ENCODE peak calls at places on chromosome 4, in five cellular contexts. One of them, this sample, is unnamed.

GRCh38 chr4:110636677-110637407 is 14.0 kb upstream of the PITX2 start:
- DNase-seq in WERI-Rb-1: peak
- DNase-seq in HFFc6: peak
- DNase-seq in neural crest cell: no peak
- DNase-seq in HFF-Myc: peak
- DNase-seq in this sample: peak

GRCh38 chr4:101238706-101239105 is 108.6 kb downstream of the PPP3CA start:
- DNase-seq in WERI-Rb-1: no peak
- DNase-seq in HFFc6: peak
- DNase-seq in neural crest cell: no peak
- DNase-seq in HFF-Myc: no peak
- DNase-seq in this sample: no peak

GRCh38 chr4:136319789-136320470 is 1212.4 kb downstream of the PCDH18 start:
- DNase-seq in WERI-Rb-1: no peak
- DNase-seq in HFFc6: peak
- DNase-seq in neural crest cell: no peak
- DNase-seq in HFF-Myc: no peak
- DNase-seq in this sample: no peak

GRCh38 chr4:47762376-47763266 is 75.2 kb downstream of the CORIN start:
- DNase-seq in WERI-Rb-1: no peak
- DNase-seq in HFFc6: no peak
- DNase-seq in neural crest cell: no peak
- DNase-seq in HFF-Myc: no peak
- DNase-seq in this sample: no peak

GRCh38 chr4:74997942-74998341 is 65.0 kb downstream of the PARM1 start:
- DNase-seq in WERI-Rb-1: no peak
- DNase-seq in HFFc6: no peak
- DNase-seq in neural crest cell: no peak
- DNase-seq in HFF-Myc: no peak
- DNase-seq in this sample: no peak

GRCh38 chr4:10806993-10807645 is 122.6 kb upstream of the CLNK start:
- DNase-seq in WERI-Rb-1: peak
- DNase-seq in HFFc6: no peak
- DNase-seq in neural crest cell: no peak
- DNase-seq in HFF-Myc: no peak
- DNase-seq in this sample: no peak

GRCh38 chr4:78692815-78693156 is 83.4 kb upstream of the BMP2K start:
- DNase-seq in WERI-Rb-1: no peak
- DNase-seq in HFFc6: no peak
- DNase-seq in neural crest cell: no peak
- DNase-seq in HFF-Myc: no peak
- DNase-seq in this sample: no peak

GRCh38 chr4:91681544-91681943 is 622.2 kb upstream of the GRID2 start:
- DNase-seq in WERI-Rb-1: no peak
- DNase-seq in HFFc6: no peak
- DNase-seq in neural crest cell: no peak
- DNase-seq in HFF-Myc: no peak
- DNase-seq in this sample: no peak

GRCh38 chr4:153036931-153037330 is 100.8 kb downstream of the FHDC1 start:
- DNase-seq in WERI-Rb-1: no peak
- DNase-seq in HFFc6: no peak
- DNase-seq in neural crest cell: no peak
- DNase-seq in HFF-Myc: no peak
- DNase-seq in this sample: no peak

GRCh38 chr4:94577136-94577535 is 125.4 kb downstream of the PDLIM5 start:
- DNase-seq in WERI-Rb-1: peak
- DNase-seq in HFFc6: peak
- DNase-seq in neural crest cell: no peak
- DNase-seq in HFF-Myc: no peak
- DNase-seq in this sample: peak

GRCh38 chr4:99383833-99384392 is 31.4 kb upstream of the ADH1C start:
- DNase-seq in WERI-Rb-1: no peak
- DNase-seq in HFFc6: peak
- DNase-seq in neural crest cell: no peak
- DNase-seq in HFF-Myc: peak
- DNase-seq in this sample: peak

GRCh38 chr4:1612278-1613098 is 71.6 kb downstream of the FAM53A start:
- DNase-seq in WERI-Rb-1: no peak
- DNase-seq in HFFc6: no peak
- DNase-seq in neural crest cell: no peak
- DNase-seq in HFF-Myc: no peak
- DNase-seq in this sample: no peak

GRCh38 chr4:127000846-127001245 is 631.9 kb upstream of the INTU start:
- DNase-seq in WERI-Rb-1: no peak
- DNase-seq in HFFc6: no peak
- DNase-seq in neural crest cell: no peak
- DNase-seq in HFF-Myc: no peak
- DNase-seq in this sample: peak

GRCh38 chr4:105433421-105433820 is 40.4 kb downstream of the PPA2 start:
- DNase-seq in WERI-Rb-1: no peak
- DNase-seq in HFFc6: no peak
- DNase-seq in neural crest cell: no peak
- DNase-seq in HFF-Myc: no peak
- DNase-seq in this sample: no peak

GRCh38 chr4:15239866-15240265 is 188.0 kb upstream of the C1QTNF7 start:
- DNase-seq in WERI-Rb-1: no peak
- DNase-seq in HFFc6: no peak
- DNase-seq in neural crest cell: no peak
- DNase-seq in HFF-Myc: peak
- DNase-seq in this sample: no peak

GRCh38 chr4:23822181-23822580 is 67.7 kb downstream of the PPARGC1A start:
- DNase-seq in WERI-Rb-1: no peak
- DNase-seq in HFFc6: no peak
- DNase-seq in neural crest cell: no peak
- DNase-seq in HFF-Myc: no peak
- DNase-seq in this sample: no peak

GRCh38 chr4:159307929-159308328 is 205.1 kb downstream of the RAPGEF2 start:
- DNase-seq in WERI-Rb-1: no peak
- DNase-seq in HFFc6: no peak
- DNase-seq in neural crest cell: no peak
- DNase-seq in HFF-Myc: no peak
- DNase-seq in this sample: no peak

GRCh38 chr4:38150021-38150671 is 189.9 kb downstream of the PTTG2 start:
- DNase-seq in WERI-Rb-1: no peak
- DNase-seq in HFFc6: peak
- DNase-seq in neural crest cell: no peak
- DNase-seq in HFF-Myc: no peak
- DNase-seq in this sample: no peak

GRCh38 chr4:48114396-48114795 is 19.7 kb downstream of the TXK start:
- DNase-seq in WERI-Rb-1: no peak
- DNase-seq in HFFc6: no peak
- DNase-seq in neural crest cell: no peak
- DNase-seq in HFF-Myc: no peak
- DNase-seq in this sample: no peak

GRCh38 chr4:85956296-85956955 is 403.4 kb downstream of the MAPK10 start:
- DNase-seq in WERI-Rb-1: no peak
- DNase-seq in HFFc6: no peak
- DNase-seq in neural crest cell: no peak
- DNase-seq in HFF-Myc: no peak
- DNase-seq in this sample: no peak

GRCh38 chr4:88356771-88357170 is 21.9 kb upstream of the HERC6 start:
- DNase-seq in WERI-Rb-1: no peak
- DNase-seq in HFFc6: no peak
- DNase-seq in neural crest cell: no peak
- DNase-seq in HFF-Myc: no peak
- DNase-seq in this sample: no peak

GRCh38 chr4:1505511-1506451 is 99.5 kb upstream of the NKX1-1 start:
- DNase-seq in WERI-Rb-1: peak
- DNase-seq in HFFc6: no peak
- DNase-seq in neural crest cell: no peak
- DNase-seq in HFF-Myc: no peak
- DNase-seq in this sample: no peak

GRCh38 chr4:185773419-185773818 is 38.6 kb downstream of the SORBS2 start:
- DNase-seq in WERI-Rb-1: peak
- DNase-seq in HFFc6: no peak
- DNase-seq in neural crest cell: no peak
- DNase-seq in HFF-Myc: no peak
- DNase-seq in this sample: no peak

GRCh38 chr4:16591867-16592266 is 306.6 kb downstream of the LDB2 start:
- DNase-seq in WERI-Rb-1: peak
- DNase-seq in HFFc6: no peak
- DNase-seq in neural crest cell: peak
- DNase-seq in HFF-Myc: no peak
- DNase-seq in this sample: no peak

GRCh38 chr4:119729815-119730643 is 101.4 kb upstream of the PDE5A start:
- DNase-seq in WERI-Rb-1: no peak
- DNase-seq in HFFc6: peak
- DNase-seq in neural crest cell: no peak
- DNase-seq in HFF-Myc: peak
- DNase-seq in this sample: peak

GRCh38 chr4:153294631-153295030 is 49.9 kb upstream of the MND1 start:
- DNase-seq in WERI-Rb-1: no peak
- DNase-seq in HFFc6: no peak
- DNase-seq in neural crest cell: no peak
- DNase-seq in HFF-Myc: no peak
- DNase-seq in this sample: peak

GRCh38 chr4:152735302-152735917 is 44.1 kb downstream of the TIGD4 start:
- DNase-seq in WERI-Rb-1: no peak
- DNase-seq in HFFc6: peak
- DNase-seq in neural crest cell: no peak
- DNase-seq in HFF-Myc: no peak
- DNase-seq in this sample: no peak

GRCh38 chr4:102454278-102454677 is 46.9 kb upstream of the NFKB1 start:
- DNase-seq in WERI-Rb-1: no peak
- DNase-seq in HFFc6: no peak
- DNase-seq in neural crest cell: no peak
- DNase-seq in HFF-Myc: no peak
- DNase-seq in this sample: no peak

GRCh38 chr4:532588-533317 is 33.7 kb downstream of the PIGG start:
- DNase-seq in WERI-Rb-1: no peak
- DNase-seq in HFFc6: no peak
- DNase-seq in neural crest cell: no peak
- DNase-seq in HFF-Myc: no peak
- DNase-seq in this sample: no peak

GRCh38 chr4:180635276-180635675 is 1607.9 kb upstream of the TENM3 start:
- DNase-seq in WERI-Rb-1: no peak
- DNase-seq in HFFc6: no peak
- DNase-seq in neural crest cell: no peak
- DNase-seq in HFF-Myc: no peak
- DNase-seq in this sample: no peak

GRCh38 chr4:123673971-123674370 is 277.4 kb downstream of the SPRY1 start:
- DNase-seq in WERI-Rb-1: no peak
- DNase-seq in HFFc6: peak
- DNase-seq in neural crest cell: no peak
- DNase-seq in HFF-Myc: no peak
- DNase-seq in this sample: no peak

GRCh38 chr4:52143815-52144214 is 92.7 kb downstream of the SPATA18 start:
- DNase-seq in WERI-Rb-1: no peak
- DNase-seq in HFFc6: no peak
- DNase-seq in neural crest cell: no peak
- DNase-seq in HFF-Myc: no peak
- DNase-seq in this sample: no peak

GRCh38 chr4:89152972-89153371 is 41.6 kb downstream of the TIGD2 start:
- DNase-seq in WERI-Rb-1: peak
- DNase-seq in HFFc6: no peak
- DNase-seq in neural crest cell: no peak
- DNase-seq in HFF-Myc: no peak
- DNase-seq in this sample: no peak

GRCh38 chr4:26330186-26330787 is 9.5 kb downstream of the RBPJ start:
- DNase-seq in WERI-Rb-1: no peak
- DNase-seq in HFFc6: peak
- DNase-seq in neural crest cell: no peak
- DNase-seq in HFF-Myc: no peak
- DNase-seq in this sample: no peak

GRCh38 chr4:10456270-10457254 is 664 bp downstream of the ZNF518B start:
- DNase-seq in WERI-Rb-1: peak
- DNase-seq in HFFc6: peak
- DNase-seq in neural crest cell: peak
- DNase-seq in HFF-Myc: no peak
- DNase-seq in this sample: no peak